ENCODE peak calls at places on chromosomes 16 and 17, in ten cellular contexts. K is IMR-90; T is astrocyte; U is right lobe of liver; J is colonic mucosa; Q is suprapubic skin; R is Panc1; C is MM.1S; P is CD8-positive, alpha-beta memory T cell; F is vagina. L is an unnamed sample.

GRCh38 chr17:78343433-78344201 is 16.3 kb downstream of the SOCS3 start:
- DNase-seq in K (no peak), T (no peak), U (peak; percentile 65), J (peak; percentile 53), Q (no peak), R (no peak), C (peak; percentile 89), P (peak; percentile 83), F (no peak), L (no peak)

GRCh38 chr17:74429604-74430384 is 2.1 kb upstream of the GPRC5C start:
- DNase-seq in K (no peak), T (no peak), U (peak; percentile 58), J (peak; percentile 69), Q (no peak), R (no peak), C (no peak), P (no peak), F (no peak), L (no peak)

GRCh38 chr16:54655171-54655590 is 275.5 kb upstream of the IRX5 start:
- DNase-seq in K (no peak), T (peak; percentile 40), U (peak; percentile 29), J (no peak), Q (no peak), R (no peak), C (no peak), P (no peak), F (no peak), L (no peak)

GRCh38 chr17:13367154-13367553 is 234.6 kb downstream of the HS3ST3A1 start:
- DNase-seq in K (no peak), T (no peak), U (no peak), J (no peak), Q (no peak), R (no peak), C (no peak), P (no peak), F (no peak), L (no peak)

GRCh38 chr16:534089-534635 is 6.7 kb downstream of the CAPN15 start:
- DNase-seq in K (no peak), T (no peak), U (no peak), J (peak; percentile 93), Q (no peak), R (no peak), C (no peak), P (no peak), F (no peak), L (no peak)

GRCh38 chr17:63232565-63233310 is 213.4 kb downstream of the CYB561 start:
- DNase-seq in K (no peak), T (no peak), U (no peak), J (no peak), Q (no peak), R (no peak), C (no peak), P (no peak), F (no peak), L (no peak)

GRCh38 chr16:14301150-14302030 is 230.3 kb downstream of the MRTFB start:
- DNase-seq in K (no peak), T (no peak), U (no peak), J (peak; percentile 36), Q (peak; percentile 73), R (no peak), C (peak; percentile 31), P (no peak), F (no peak), L (no peak)

GRCh38 chr16:8822403-8822802 is 24.8 kb downstream of the PMM2 start:
- DNase-seq in K (no peak), T (no peak), U (no peak), J (no peak), Q (no peak), R (no peak), C (no peak), P (no peak), F (no peak), L (no peak)

GRCh38 chr16:81937305-81938038 is 73.8 kb downstream of the SDR42E1 start:
- DNase-seq in K (no peak), T (no peak), U (no peak), J (no peak), Q (no peak), R (no peak), C (no peak), P (no peak), F (peak; percentile 60), L (no peak)

GRCh38 chr17:11996722-11997146 is 541 bp downstream of the ZNF18 start:
- DNase-seq in K (peak; percentile 28), T (peak; percentile 34), U (no peak), J (peak; percentile 66), Q (peak; percentile 80), R (no peak), C (peak; percentile 76), P (no peak), F (no peak), L (peak; percentile 12)

GRCh38 chr17:7220593-7221280 is 999 bp downstream of the ACADVL start:
- DNase-seq in K (peak; percentile 63), T (peak; percentile 39), U (peak; percentile 65), J (peak; percentile 70), Q (no peak), R (no peak), C (peak; percentile 79), P (peak; percentile 42), F (no peak), L (no peak)

GRCh38 chr16:17161034-17161433 is 309.7 kb downstream of the XYLT1 start:
- DNase-seq in K (no peak), T (no peak), U (no peak), J (no peak), Q (no peak), R (no peak), C (no peak), P (no peak), F (no peak), L (no peak)
- H3K4me3 ChIP-seq in K (no peak overlapping the region), T (no peak overlapping the region), U (no peak overlapping the region), J (no peak overlapping the region), Q (no peak overlapping the region), R (no peak overlapping the region), C (no peak overlapping the region), P (no peak overlapping the region), F (no peak overlapping the region), L (no peak overlapping the region)

DNA sequence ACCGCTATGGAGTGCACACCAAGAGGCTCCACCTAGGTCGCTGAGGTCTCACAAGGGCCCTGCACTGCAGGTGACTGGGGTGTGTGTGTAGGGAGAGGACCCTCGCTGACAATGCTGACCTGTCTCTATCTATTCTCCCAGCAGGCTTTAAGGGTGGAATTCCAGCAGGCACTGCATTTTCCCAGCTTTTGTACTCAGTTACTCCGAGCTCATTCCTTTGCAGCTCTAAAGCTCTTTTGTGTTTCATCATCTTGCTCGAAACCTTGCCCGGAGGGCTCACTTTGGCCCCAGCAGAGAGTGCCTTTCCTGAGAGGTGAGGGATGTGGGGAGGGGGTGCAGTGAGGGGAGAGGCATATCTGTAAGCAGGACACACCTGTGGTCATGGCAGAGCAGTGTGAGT is 39.3 kb downstream of the SMPD3 start:
- DNase-seq in K (no peak), T (no peak), U (no peak), J (no peak), Q (no peak), R (no peak), C (no peak), P (no peak), F (no peak), L (no peak)
- H3K27ac ChIP-seq in K (no peak overlapping the region), T (no peak overlapping the region), U (no peak overlapping the region), J (no peak overlapping the region), Q (no peak overlapping the region), R (no peak overlapping the region), C (no peak overlapping the region), P (no peak overlapping the region), F (no peak overlapping the region), L (no peak overlapping the region)

GRCh38 chr17:81365601-81366585 is 29.4 kb upstream of the BAHCC1 start:
- DNase-seq in K (peak; percentile 81), T (peak; percentile 93), U (no peak), J (peak; percentile 85), Q (no peak), R (no peak), C (no peak), P (peak; percentile 29), F (peak; percentile 83), L (no peak)
- H3K4me3 ChIP-seq in K (no peak overlapping the region), T (peak overlapping the region; percentile 32), U (no peak overlapping the region), J (peak overlapping the region; percentile 19), Q (peak overlapping the region; percentile 33), R (peak overlapping the region; percentile 3), C (no peak overlapping the region), P (peak overlapping the region; percentile 29), F (peak overlapping the region; percentile 24), L (peak overlapping the region; percentile 61)

GRCh38 chr17:10932938-10933337 is 95.1 kb upstream of the PIRT start:
- DNase-seq in K (no peak), T (no peak), U (no peak), J (no peak), Q (no peak), R (no peak), C (no peak), P (no peak), F (no peak), L (no peak)

GRCh38 chr17:10927712-10928111 is 89.8 kb upstream of the PIRT start:
- DNase-seq in K (no peak), T (no peak), U (no peak), J (no peak), Q (no peak), R (no peak), C (no peak), P (no peak), F (no peak), L (no peak)
- H3K27ac ChIP-seq in K (no peak overlapping the region), T (no peak overlapping the region), U (no peak overlapping the region), J (no peak overlapping the region), Q (no peak overlapping the region), R (no peak overlapping the region), C (no peak overlapping the region), P (no peak overlapping the region), F (no peak overlapping the region), L (no peak overlapping the region)

DNA sequence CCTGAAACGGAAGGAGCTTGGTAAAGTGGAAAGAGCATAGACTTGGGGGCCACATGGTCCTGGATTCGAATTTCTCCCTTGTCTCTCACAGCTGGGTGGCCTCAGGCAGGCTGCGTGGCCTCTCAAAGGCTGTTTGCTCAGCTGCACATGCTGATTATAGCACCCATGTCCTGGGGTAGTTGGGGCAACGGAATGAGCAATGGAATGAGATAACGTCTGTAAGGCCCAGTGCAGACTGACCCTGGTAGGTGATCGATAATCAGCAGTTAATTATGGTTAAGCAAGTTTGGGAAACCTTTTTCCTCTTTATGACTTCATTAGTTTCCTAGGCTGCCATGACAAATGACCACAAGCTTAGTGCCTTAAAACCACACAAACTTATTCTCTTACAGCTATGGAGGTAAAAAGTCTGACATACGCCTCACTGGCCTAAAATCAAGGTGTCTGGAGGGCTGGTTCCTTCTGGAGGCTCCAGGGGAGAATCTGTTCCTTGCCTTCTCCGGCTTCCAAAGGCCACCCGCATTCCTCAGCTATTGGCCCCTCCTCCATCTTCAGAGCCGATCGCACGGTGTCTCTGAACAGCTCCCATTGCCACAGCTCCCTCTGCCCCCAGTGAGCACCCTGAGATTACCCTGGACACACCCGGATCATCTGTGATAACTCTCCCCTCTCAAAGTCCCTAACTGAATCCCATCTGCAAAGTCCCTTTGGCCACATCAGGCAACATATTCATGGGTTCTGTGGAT is 294.9 kb upstream of the FOXF1 start:
- DNase-seq in K (peak; percentile 24), T (peak; percentile 61), U (no peak), J (no peak), Q (no peak), R (no peak), C (no peak), P (no peak), F (no peak), L (no peak)
- H3K4me3 ChIP-seq in K (no peak overlapping the region), T (no peak overlapping the region), U (no peak overlapping the region), J (no peak overlapping the region), Q (no peak overlapping the region), R (no peak overlapping the region), C (no peak overlapping the region), P (no peak overlapping the region), F (no peak overlapping the region), L (no peak overlapping the region)